ENCODE peak calls at places on chromosomes 4 and X, in seven cellular contexts. One of them, this sample, is unnamed.

GRCh38 chr4:54742636-54743399 is 85.1 kb downstream of the KIT start:
- DNase-seq in heart left ventricle: no peak
- DNase-seq in left ventricle myocardium inferior: no peak
- DNase-seq in upper lobe of right lung: no peak
- DNase-seq in endothelial cell of umbilical vein: no peak
- DNase-seq in mammary epithelial cell: no peak
- DNase-seq in heart right ventricle: no peak
- DNase-seq in this sample: no peak

GRCh38 chr4:128477540-128477939 is 189.9 kb upstream of the PGRMC2 start:
- DNase-seq in heart left ventricle: no peak
- DNase-seq in left ventricle myocardium inferior: no peak
- DNase-seq in upper lobe of right lung: no peak
- DNase-seq in endothelial cell of umbilical vein: no peak
- DNase-seq in mammary epithelial cell: no peak
- DNase-seq in heart right ventricle: no peak
- DNase-seq in this sample: no peak

GRCh38 chrX:15515931-15516330 is 15.3 kb downstream of the BMX start:
- DNase-seq in heart left ventricle: peak; percentile 5
- DNase-seq in left ventricle myocardium inferior: no peak
- DNase-seq in upper lobe of right lung: no peak
- DNase-seq in endothelial cell of umbilical vein: peak; percentile 97
- DNase-seq in mammary epithelial cell: no peak
- DNase-seq in heart right ventricle: no peak
- DNase-seq in this sample: no peak

GRCh38 chr4:180086480-180087170 is 2156.6 kb upstream of the TENM3 start:
- DNase-seq in heart left ventricle: no peak
- DNase-seq in left ventricle myocardium inferior: no peak
- DNase-seq in upper lobe of right lung: no peak
- DNase-seq in endothelial cell of umbilical vein: no peak
- DNase-seq in mammary epithelial cell: no peak
- DNase-seq in heart right ventricle: no peak
- DNase-seq in this sample: no peak

GRCh38 chrX:111917591-111917990 is 41.6 kb downstream of the TRPC5OS start:
- DNase-seq in heart left ventricle: no peak
- DNase-seq in left ventricle myocardium inferior: no peak
- DNase-seq in upper lobe of right lung: no peak
- DNase-seq in endothelial cell of umbilical vein: no peak
- DNase-seq in mammary epithelial cell: no peak
- DNase-seq in heart right ventricle: no peak
- DNase-seq in this sample: no peak

GRCh38 chr4:7464259-7464655 is 29.5 kb upstream of the PSAPL1 start:
- DNase-seq in heart left ventricle: no peak
- DNase-seq in left ventricle myocardium inferior: no peak
- DNase-seq in upper lobe of right lung: no peak
- DNase-seq in endothelial cell of umbilical vein: no peak
- DNase-seq in mammary epithelial cell: no peak
- DNase-seq in heart right ventricle: no peak
- DNase-seq in this sample: no peak

GRCh38 chr4:39256436-39256835 is 74.1 kb downstream of the WDR19 start:
- DNase-seq in heart left ventricle: no peak
- DNase-seq in left ventricle myocardium inferior: no peak
- DNase-seq in upper lobe of right lung: no peak
- DNase-seq in endothelial cell of umbilical vein: peak; percentile 94
- DNase-seq in mammary epithelial cell: peak; percentile 11
- DNase-seq in heart right ventricle: no peak
- DNase-seq in this sample: peak; percentile 15

GRCh38 chrX:154541896-154542722 is 4.5 kb downstream of the G6PD start:
- DNase-seq in heart left ventricle: peak; percentile 66
- DNase-seq in left ventricle myocardium inferior: peak; percentile 73
- DNase-seq in upper lobe of right lung: peak; percentile 79
- DNase-seq in endothelial cell of umbilical vein: peak; percentile 93
- DNase-seq in mammary epithelial cell: peak; percentile 84
- DNase-seq in heart right ventricle: peak; percentile 62
- DNase-seq in this sample: peak; percentile 91

GRCh38 chr4:93764647-93765246 is 63.8 kb upstream of the ATOH1 start:
- DNase-seq in heart left ventricle: no peak
- DNase-seq in left ventricle myocardium inferior: no peak
- DNase-seq in upper lobe of right lung: no peak
- DNase-seq in endothelial cell of umbilical vein: peak; percentile 56
- DNase-seq in mammary epithelial cell: peak; percentile 26
- DNase-seq in heart right ventricle: no peak
- DNase-seq in this sample: peak; percentile 38

GRCh38 chrX:120452131-120452530 is 17.0 kb downstream of the LAMP2 start:
- DNase-seq in heart left ventricle: no peak
- DNase-seq in left ventricle myocardium inferior: no peak
- DNase-seq in upper lobe of right lung: no peak
- DNase-seq in endothelial cell of umbilical vein: peak; percentile 17
- DNase-seq in mammary epithelial cell: no peak
- DNase-seq in heart right ventricle: no peak
- DNase-seq in this sample: peak; percentile 33

GRCh38 chrX:100636321-100636991 is at the start of gene TSPAN6:
- DNase-seq in heart left ventricle: peak; percentile 71
- DNase-seq in left ventricle myocardium inferior: peak; percentile 80
- DNase-seq in upper lobe of right lung: peak; percentile 84
- DNase-seq in endothelial cell of umbilical vein: peak; percentile 84
- DNase-seq in mammary epithelial cell: peak; percentile 75
- DNase-seq in heart right ventricle: peak; percentile 80
- DNase-seq in this sample: peak; percentile 89

GRCh38 chrX:22634081-22634480 is 361.4 kb downstream of the CBLL2 start:
- DNase-seq in heart left ventricle: no peak
- DNase-seq in left ventricle myocardium inferior: no peak
- DNase-seq in upper lobe of right lung: no peak
- DNase-seq in endothelial cell of umbilical vein: no peak
- DNase-seq in mammary epithelial cell: peak; percentile 39
- DNase-seq in heart right ventricle: no peak
- DNase-seq in this sample: peak; percentile 88

GRCh38 chrX:130108647-130109428 is 1.5 kb downstream of the ELF4 start:
- DNase-seq in heart left ventricle: peak; percentile 19
- DNase-seq in left ventricle myocardium inferior: peak; percentile 39
- DNase-seq in upper lobe of right lung: peak; percentile 70
- DNase-seq in endothelial cell of umbilical vein: no peak
- DNase-seq in mammary epithelial cell: peak; percentile 45
- DNase-seq in heart right ventricle: peak; percentile 25
- DNase-seq in this sample: no peak

GRCh38 chr4:56653461-56654237 is 27.4 kb downstream of the HOPX start:
- DNase-seq in heart left ventricle: no peak
- DNase-seq in left ventricle myocardium inferior: no peak
- DNase-seq in upper lobe of right lung: no peak
- DNase-seq in endothelial cell of umbilical vein: peak; percentile 70
- DNase-seq in mammary epithelial cell: no peak
- DNase-seq in heart right ventricle: no peak
- DNase-seq in this sample: no peak

GRCh38 chr4:139782926-139783542 is 117.4 kb downstream of the MGST2 start:
- DNase-seq in heart left ventricle: no peak
- DNase-seq in left ventricle myocardium inferior: no peak
- DNase-seq in upper lobe of right lung: no peak
- DNase-seq in endothelial cell of umbilical vein: no peak
- DNase-seq in mammary epithelial cell: no peak
- DNase-seq in heart right ventricle: no peak
- DNase-seq in this sample: no peak

GRCh38 chrX:99857455-99857854 is 552.6 kb downstream of the PCDH19 start:
- DNase-seq in heart left ventricle: no peak
- DNase-seq in left ventricle myocardium inferior: no peak
- DNase-seq in upper lobe of right lung: no peak
- DNase-seq in endothelial cell of umbilical vein: no peak
- DNase-seq in mammary epithelial cell: no peak
- DNase-seq in heart right ventricle: no peak
- DNase-seq in this sample: no peak

GRCh38 chr4:15749001-15749400 is 29.1 kb upstream of the CD38 start:
- DNase-seq in heart left ventricle: no peak
- DNase-seq in left ventricle myocardium inferior: no peak
- DNase-seq in upper lobe of right lung: no peak
- DNase-seq in endothelial cell of umbilical vein: no peak
- DNase-seq in mammary epithelial cell: no peak
- DNase-seq in heart right ventricle: no peak
- DNase-seq in this sample: no peak

GRCh38 chrX:129613596-129613995 is 41.2 kb downstream of the APLN start:
- DNase-seq in heart left ventricle: no peak
- DNase-seq in left ventricle myocardium inferior: no peak
- DNase-seq in upper lobe of right lung: no peak
- DNase-seq in endothelial cell of umbilical vein: peak; percentile 13
- DNase-seq in mammary epithelial cell: peak; percentile 37
- DNase-seq in heart right ventricle: no peak
- DNase-seq in this sample: no peak

GRCh38 chr4:46389301-46389761 is 597 bp downstream of the GABRA2 start:
- DNase-seq in heart left ventricle: no peak
- DNase-seq in left ventricle myocardium inferior: no peak
- DNase-seq in upper lobe of right lung: no peak
- DNase-seq in endothelial cell of umbilical vein: no peak
- DNase-seq in mammary epithelial cell: peak; percentile 30
- DNase-seq in heart right ventricle: no peak
- DNase-seq in this sample: no peak

GRCh38 chr4:52234539-52235174 is 183.6 kb downstream of the SPATA18 start:
- DNase-seq in heart left ventricle: no peak
- DNase-seq in left ventricle myocardium inferior: no peak
- DNase-seq in upper lobe of right lung: no peak
- DNase-seq in endothelial cell of umbilical vein: peak; percentile 25
- DNase-seq in mammary epithelial cell: peak; percentile 41
- DNase-seq in heart right ventricle: no peak
- DNase-seq in this sample: peak; percentile 17
- TF ChIP-seq CTCF in heart left ventricle: no peak
- TF ChIP-seq CTCF in left ventricle myocardium inferior: peak; percentile 71
- TF ChIP-seq CTCF in upper lobe of right lung: peak; percentile 43
- TF ChIP-seq CTCF in endothelial cell of umbilical vein: no peak
- TF ChIP-seq CTCF in mammary epithelial cell: peak; percentile 58
- TF ChIP-seq CTCF in heart right ventricle: peak; percentile 20
- TF ChIP-seq CTCF in this sample: no peak

GRCh38 chrX:41919870-41920269 is 3.5 kb downstream of the CASK start:
- DNase-seq in heart left ventricle: no peak
- DNase-seq in left ventricle myocardium inferior: no peak
- DNase-seq in upper lobe of right lung: no peak
- DNase-seq in endothelial cell of umbilical vein: no peak
- DNase-seq in mammary epithelial cell: no peak
- DNase-seq in heart right ventricle: no peak
- DNase-seq in this sample: no peak
- H3K36me3 ChIP-seq in heart left ventricle: no peaks in the 10 kb centered on the region
- H3K36me3 ChIP-seq in left ventricle myocardium inferior: no peaks in the 10 kb centered on the region
- H3K36me3 ChIP-seq in upper lobe of right lung: no peaks in the 10 kb centered on the region
- H3K36me3 ChIP-seq in endothelial cell of umbilical vein: no peaks in the 10 kb centered on the region
- H3K36me3 ChIP-seq in mammary epithelial cell: no peaks in the 10 kb centered on the region
- H3K36me3 ChIP-seq in heart right ventricle: no peaks in the 10 kb centered on the region
- H3K36me3 ChIP-seq in this sample: no peaks in the 10 kb centered on the region

GRCh38 chrX:151715735-151716134 is at the start of gene FATE1:
- DNase-seq in heart left ventricle: no peak
- DNase-seq in left ventricle myocardium inferior: no peak
- DNase-seq in upper lobe of right lung: no peak
- DNase-seq in endothelial cell of umbilical vein: no peak
- DNase-seq in mammary epithelial cell: no peak
- DNase-seq in heart right ventricle: no peak
- DNase-seq in this sample: no peak

GRCh38 chrX:151714367-151714766 is 1.5 kb upstream of the FATE1 start:
- DNase-seq in heart left ventricle: no peak
- DNase-seq in left ventricle myocardium inferior: no peak
- DNase-seq in upper lobe of right lung: no peak
- DNase-seq in endothelial cell of umbilical vein: no peak
- DNase-seq in mammary epithelial cell: no peak
- DNase-seq in heart right ventricle: no peak
- DNase-seq in this sample: no peak

GRCh38 chrX:151712253-151712652 is 3.6 kb upstream of the FATE1 start:
- DNase-seq in heart left ventricle: no peak
- DNase-seq in left ventricle myocardium inferior: no peak
- DNase-seq in upper lobe of right lung: no peak
- DNase-seq in endothelial cell of umbilical vein: no peak
- DNase-seq in mammary epithelial cell: no peak
- DNase-seq in heart right ventricle: no peak
- DNase-seq in this sample: no peak

GRCh38 chrX:151711787-151712186 is 4.0 kb upstream of the FATE1 start:
- DNase-seq in heart left ventricle: peak; percentile 39
- DNase-seq in left ventricle myocardium inferior: no peak
- DNase-seq in upper lobe of right lung: no peak
- DNase-seq in endothelial cell of umbilical vein: peak; percentile 1
- DNase-seq in mammary epithelial cell: no peak
- DNase-seq in heart right ventricle: no peak
- DNase-seq in this sample: no peak

DNA sequence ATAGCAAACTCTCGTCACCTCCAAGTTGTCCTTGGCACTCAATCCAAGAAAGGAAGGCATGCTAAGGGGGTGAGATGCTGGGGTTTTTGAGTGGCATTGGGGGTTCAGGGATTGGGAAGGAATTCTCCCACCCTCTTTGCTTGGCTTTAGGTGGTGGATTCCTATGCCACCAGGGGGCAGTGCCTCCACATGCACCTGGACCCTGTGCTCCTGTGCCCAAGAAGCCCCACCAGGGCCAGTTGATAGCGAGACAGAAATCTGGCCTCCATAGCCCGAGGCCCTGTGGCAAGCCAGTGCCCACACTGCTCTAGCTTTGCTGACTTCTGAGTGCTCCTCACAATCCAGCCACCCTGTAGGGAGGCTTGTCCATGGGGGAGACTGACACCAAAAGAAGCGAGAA is 2.0 kb upstream of the FATE1 start:
- DNase-seq in heart left ventricle: no peak
- DNase-seq in left ventricle myocardium inferior: no peak
- DNase-seq in upper lobe of right lung: no peak
- DNase-seq in endothelial cell of umbilical vein: no peak
- DNase-seq in mammary epithelial cell: peak; percentile 8
- DNase-seq in heart right ventricle: no peak
- DNase-seq in this sample: peak; percentile 13
- TF ChIP-seq CTCF in heart left ventricle: peak; percentile 25
- TF ChIP-seq CTCF in left ventricle myocardium inferior: peak; percentile 58
- TF ChIP-seq CTCF in upper lobe of right lung: peak; percentile 30
- TF ChIP-seq CTCF in endothelial cell of umbilical vein: peak; percentile 27
- TF ChIP-seq CTCF in mammary epithelial cell: peak; percentile 29
- TF ChIP-seq CTCF in heart right ventricle: peak; percentile 31
- TF ChIP-seq CTCF in this sample: peak; percentile 59

GRCh38 chr4:1225272-1226166 is 23.4 kb downstream of the CTBP1 start:
- DNase-seq in heart left ventricle: no peak
- DNase-seq in left ventricle myocardium inferior: no peak
- DNase-seq in upper lobe of right lung: no peak
- DNase-seq in endothelial cell of umbilical vein: no peak
- DNase-seq in mammary epithelial cell: no peak
- DNase-seq in heart right ventricle: no peak
- DNase-seq in this sample: no peak

GRCh38 chr4:1226167-1226514 is 22.8 kb downstream of the CTBP1 start:
- DNase-seq in heart left ventricle: peak; percentile 78
- DNase-seq in left ventricle myocardium inferior: peak; percentile 83
- DNase-seq in upper lobe of right lung: no peak
- DNase-seq in endothelial cell of umbilical vein: no peak
- DNase-seq in mammary epithelial cell: no peak
- DNase-seq in heart right ventricle: peak; percentile 84
- DNase-seq in this sample: no peak

GRCh38 chr4:1223841-1224809 is 24.8 kb downstream of the CTBP1 start:
- DNase-seq in heart left ventricle: no peak
- DNase-seq in left ventricle myocardium inferior: no peak
- DNase-seq in upper lobe of right lung: no peak
- DNase-seq in endothelial cell of umbilical vein: no peak
- DNase-seq in mammary epithelial cell: no peak
- DNase-seq in heart right ventricle: no peak
- DNase-seq in this sample: no peak

GRCh38 chr4:1227817-1228216 is 21.1 kb downstream of the CTBP1 start:
- DNase-seq in heart left ventricle: no peak
- DNase-seq in left ventricle myocardium inferior: no peak
- DNase-seq in upper lobe of right lung: no peak
- DNase-seq in endothelial cell of umbilical vein: no peak
- DNase-seq in mammary epithelial cell: no peak
- DNase-seq in heart right ventricle: no peak
- DNase-seq in this sample: no peak

DNA sequence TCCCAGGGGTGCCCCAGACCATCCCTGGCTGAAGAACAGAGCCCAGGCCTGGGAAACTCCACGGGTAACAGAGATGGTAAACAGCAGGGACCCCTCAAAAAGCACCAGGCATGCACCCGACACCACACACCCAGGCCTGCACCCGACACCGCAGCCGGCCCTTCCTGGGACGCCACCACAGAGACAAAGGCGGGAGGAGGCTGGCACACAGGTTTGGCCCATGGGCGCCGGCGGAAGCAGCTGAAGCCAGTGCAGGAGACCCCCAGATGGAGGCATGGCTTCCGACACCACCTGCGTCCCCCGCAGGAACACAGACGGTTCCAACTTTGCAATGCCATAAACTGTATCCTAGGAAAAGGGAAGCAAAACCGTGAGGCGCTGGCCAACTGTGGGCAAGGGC is 22.3 kb downstream of the CTBP1 start:
- DNase-seq in heart left ventricle: no peak
- DNase-seq in left ventricle myocardium inferior: no peak
- DNase-seq in upper lobe of right lung: no peak
- DNase-seq in endothelial cell of umbilical vein: no peak
- DNase-seq in mammary epithelial cell: no peak
- DNase-seq in heart right ventricle: no peak
- DNase-seq in this sample: no peak
- H3K36me3 ChIP-seq in heart left ventricle: no peaks in the 10 kb centered on the region
- H3K36me3 ChIP-seq in left ventricle myocardium inferior: peaks cover 85% of the 10 kb centered on the region
- H3K36me3 ChIP-seq in upper lobe of right lung: peaks cover 91% of the 10 kb centered on the region
- H3K36me3 ChIP-seq in endothelial cell of umbilical vein: peaks cover 68% of the 10 kb centered on the region
- H3K36me3 ChIP-seq in mammary epithelial cell: peaks cover 19% of the 10 kb centered on the region
- H3K36me3 ChIP-seq in heart right ventricle: peaks cover 6% of the 10 kb centered on the region
- H3K36me3 ChIP-seq in this sample: peaks cover 53% of the 10 kb centered on the region

This sample was measured in brain microvascular endothelial cell.